ENCODE peak calls at places on chromosomes 6 and 20, in ten cellular contexts. O, K, G, Q, W, V, Z, T, M and C are unnamed samples.

GRCh38 chr20:44479643-44480042 is 4.0 kb downstream of the TTPAL start:
- DNase-seq in Q (no peak), W (no peak), G (no peak), K (no peak), V (no peak), T (no peak), M (no peak), O (no peak), Z (no peak), C (no peak)

GRCh38 chr6:138882369-138883017 is 86.6 kb downstream of the ECT2L start:
- DNase-seq in T (no peak), W (no peak), O (no peak), G (no peak), Q (no peak), Z (no peak), V (no peak), K (no peak), M (no peak), C (no peak)

GRCh38 chr20:32775240-32775991 is 13.2 kb downstream of the DNMT3B start:
- DNase-seq in K (no peak), O (no peak), G (no peak), M (no peak), Q (no peak), V (no peak), T (no peak), W (no peak), Z (peak; percentile 27), C (no peak)

GRCh38 chr6:7991536-7991935 is 72.7 kb downstream of the BLOC1S5 start:
- DNase-seq in K (no peak), W (no peak), Q (no peak), V (no peak), G (no peak), Z (no peak), O (no peak), T (no peak), M (no peak), C (no peak)

GRCh38 chr20:8837396-8837795 is 231.5 kb upstream of the PLCB4 start:
- DNase-seq in Q (no peak), V (no peak), K (peak; percentile 44), M (no peak), O (no peak), Z (no peak), W (no peak), G (no peak), T (peak; percentile 66), C (peak; percentile 83)

GRCh38 chr6:161486326-161486725 is 212.5 kb upstream of the AGPAT4 start:
- DNase-seq in V (peak; percentile 60), Z (peak; percentile 84), W (no peak), M (no peak), K (peak; percentile 43), Q (no peak), T (no peak), G (no peak), O (peak; percentile 23), C (no peak)

GRCh38 chr6:112199001-112199403 is 55.4 kb downstream of the LAMA4 start:
- DNase-seq in M (no peak), O (no peak), G (no peak), K (no peak), Z (no peak), V (peak; percentile 71), W (no peak), T (no peak), Q (no peak), C (no peak)

GRCh38 chr20:10729785-10730184 is 56.0 kb upstream of the JAG1 start:
- DNase-seq in G (no peak), K (no peak), T (no peak), W (no peak), Z (no peak), O (no peak), Q (no peak), M (no peak), V (no peak), C (no peak)

GRCh38 chr6:52063584-52064400 is 23.6 kb downstream of the PKHD1 start:
- DNase-seq in Q (peak; percentile 63), W (peak; percentile 40), K (peak; percentile 11), G (peak; percentile 18), T (no peak), Z (peak; percentile 40), O (no peak), V (peak; percentile 81), M (no peak), C (no peak)

GRCh38 chr20:47489448-47489872 is 12.2 kb upstream of the NCOA3 start:
- DNase-seq in O (no peak), Q (peak; percentile 67), M (no peak), K (no peak), V (no peak), Z (no peak), G (no peak), W (no peak), T (no peak), C (no peak)

GRCh38 chr6:20840675-20841074 is 306.4 kb downstream of the CDKAL1 start:
- DNase-seq in T (peak; percentile 55), Q (no peak), K (peak; percentile 35), Z (no peak), V (no peak), O (peak; percentile 78), W (no peak), G (no peak), M (no peak), C (no peak)

GRCh38 chr6:119261944-119262284 is 87.6 kb downstream of the MAN1A1 start:
- DNase-seq in O (no peak), M (no peak), Z (no peak), T (no peak), G (no peak), K (no peak), V (no peak), Q (no peak), W (no peak), C (no peak)

GRCh38 chr20:33443006-33443511 is 504 bp downstream of the SNTA1 start:
- DNase-seq in O (no peak), K (no peak), Z (no peak), M (peak; percentile 88), V (no peak), W (no peak), T (no peak), Q (peak; percentile 71), G (no peak), C (no peak)

GRCh38 chr6:108113557-108114519 is 39.3 kb upstream of the OSTM1 start:
- DNase-seq in Z (peak; percentile 67), T (peak; percentile 11), M (peak; percentile 69), W (peak; percentile 44), V (peak; percentile 90), G (peak; percentile 46), O (peak; percentile 53), Q (no peak), K (peak; percentile 53), C (no peak)
- TF ChIP-seq CTCF in Z (peak; percentile 52), T (peak; percentile 58), M (peak; percentile 40), W (peak; percentile 49), V (peak; percentile 80), G (peak; percentile 73), O (peak; percentile 55), Q (peak; percentile 41), K (peak; percentile 64), C (peak; percentile 37)

DNA sequence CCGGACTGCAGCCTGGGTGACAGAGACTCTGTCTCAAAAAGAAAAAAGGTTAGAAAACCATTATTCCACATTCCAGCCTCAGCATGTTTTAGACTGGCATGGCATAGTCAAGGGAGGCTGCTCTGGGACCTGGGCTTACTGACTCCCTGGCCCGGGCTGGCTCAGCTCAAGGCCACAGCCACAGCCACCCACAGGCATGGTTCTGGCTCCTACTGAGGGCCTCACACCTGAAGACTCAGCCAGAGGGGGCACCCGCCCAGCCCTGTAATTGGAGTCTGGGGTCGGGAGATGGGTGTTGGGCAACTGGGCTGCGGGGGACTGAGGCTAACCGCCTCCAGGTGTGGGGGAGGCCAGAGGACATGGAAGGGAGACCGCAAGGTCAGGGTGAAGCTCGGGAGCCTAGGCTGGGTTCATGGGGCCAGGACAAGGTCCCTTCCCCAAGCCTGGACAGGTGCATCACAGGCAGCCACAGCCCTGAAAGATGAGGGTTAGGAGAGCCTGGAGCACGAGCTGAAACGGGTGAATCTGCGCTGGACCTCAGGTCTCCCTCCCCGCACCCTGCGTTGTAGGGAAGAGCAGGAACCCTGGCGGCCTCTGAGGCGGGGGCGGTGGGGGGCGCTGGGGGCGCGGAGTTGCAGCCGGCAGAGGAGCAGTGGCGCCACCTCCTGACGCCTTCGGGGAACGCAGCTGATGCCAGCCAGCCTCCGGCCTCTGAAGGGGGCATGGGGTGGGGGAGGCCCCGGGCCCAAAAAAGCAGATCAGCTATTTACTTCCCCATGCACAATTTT is 67.7 kb upstream of the SRSF6 start:
- DNase-seq in T (no peak), Q (no peak), W (peak; percentile 64), K (no peak), G (peak; percentile 36), M (peak; percentile 36), O (no peak), Z (no peak), V (peak; percentile 87), C (no peak)
- TF ChIP-seq CTCF in T (peak; percentile 56), Q (no peak), W (peak; percentile 61), K (no peak), G (peak; percentile 60), M (no peak), O (peak; percentile 7), Z (peak; percentile 38), V (peak; percentile 97), C (peak; percentile 30)

DNA sequence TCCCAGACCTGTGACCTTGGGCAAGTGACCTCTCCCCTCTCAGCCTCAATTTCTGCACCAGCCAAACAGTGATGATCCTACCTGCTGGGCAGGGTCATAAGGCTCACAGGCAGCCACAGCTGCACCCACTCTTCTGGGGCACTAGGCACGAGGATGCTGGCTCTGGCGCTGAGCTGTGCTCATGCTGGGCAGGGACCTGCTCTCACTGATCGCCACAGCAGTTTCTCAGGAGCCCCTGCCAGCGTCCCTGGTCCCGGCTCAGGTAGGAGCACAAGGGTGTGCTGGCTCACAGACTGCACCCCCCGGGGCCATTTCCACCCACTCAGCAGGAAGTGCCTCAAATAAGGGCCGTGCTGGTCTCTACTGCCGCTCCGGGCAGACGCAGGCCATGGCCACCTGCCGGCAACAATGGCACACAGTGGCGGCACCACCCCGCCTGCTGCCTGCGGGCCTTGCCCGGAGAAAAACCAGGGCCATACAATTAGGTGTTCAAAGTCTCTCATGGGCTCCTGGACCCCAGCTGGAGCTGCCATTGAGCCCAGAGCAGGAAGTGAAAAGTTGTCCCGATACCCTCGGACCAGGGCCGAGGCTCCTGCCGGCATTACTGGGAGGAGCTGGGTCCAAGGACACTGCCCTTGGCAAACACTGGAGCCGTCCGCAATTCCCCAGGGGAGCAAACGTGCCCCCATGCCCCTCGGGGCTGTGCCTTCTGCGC is 4.6 kb upstream of the CABLES2 start:
- DNase-seq in V (no peak), T (no peak), M (no peak), Z (no peak), O (no peak), W (no peak), G (no peak), K (no peak), Q (no peak), C (no peak)
- TF ChIP-seq CTCF in V (no peak), T (no peak), M (no peak), Z (no peak), O (no peak), W (no peak), G (no peak), K (no peak), Q (no peak), C (no peak)

DNA sequence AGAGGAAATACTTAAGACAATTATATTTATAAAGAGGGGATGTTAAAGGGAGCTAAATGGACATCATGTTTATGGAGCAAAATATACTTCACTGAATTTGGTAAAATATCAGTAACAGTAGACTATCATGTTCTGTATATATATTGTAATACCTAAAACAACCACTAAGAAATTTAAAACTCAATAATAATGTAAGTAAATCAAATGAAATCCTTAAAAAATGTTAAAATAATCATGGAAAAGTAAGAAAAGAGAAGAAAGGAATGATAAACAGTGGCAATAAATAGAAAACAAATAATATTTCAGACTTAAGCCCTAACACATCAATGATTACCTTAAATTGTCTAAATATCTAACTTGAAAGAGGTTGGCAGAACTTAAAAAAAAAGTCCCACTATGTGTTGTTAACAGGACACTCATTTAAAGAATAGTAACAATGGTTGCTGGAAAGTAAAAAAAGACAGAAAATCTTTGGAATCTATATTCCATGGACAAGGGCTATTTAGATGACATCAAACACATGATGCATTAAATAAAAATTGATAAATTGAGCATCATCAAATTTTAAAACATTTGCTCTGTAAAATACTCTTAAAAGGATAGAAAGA is 842.2 kb upstream of the MAP3K7 start:
- DNase-seq in G (no peak), W (no peak), O (no peak), V (no peak), T (no peak), M (no peak), Z (no peak), K (no peak), Q (no peak), C (no peak)
- TF ChIP-seq CTCF in G (peak; percentile 44), W (peak; percentile 22), O (no peak), V (peak; percentile 50), T (no peak), M (peak; percentile 21), Z (peak; percentile 24), K (no peak), Q (no peak), C (no peak)